ENCODE peak calls at places on chromosomes 3 and 15, in seven cellular contexts. One of them, this sample, is unnamed.

GRCh38 chr3:106542101-106542769 is 673.4 kb upstream of the CBLB start:
- DNase-seq in stomach: no peak
- DNase-seq in H1: no peak
- DNase-seq in HCT116: no peak
- DNase-seq in suprapubic skin: no peak
- DNase-seq in transverse colon: no peak
- DNase-seq in HepG2: no peak
- DNase-seq in this sample: no peak

GRCh38 chr3:51942603-51943450 is 664 bp downstream of the PARP3 start:
- DNase-seq in stomach: peak; percentile 67
- DNase-seq in H1: no peak
- DNase-seq in HCT116: peak; percentile 26
- DNase-seq in suprapubic skin: peak; percentile 81
- DNase-seq in transverse colon: peak; percentile 73
- DNase-seq in HepG2: peak; percentile 67
- DNase-seq in this sample: peak; percentile 66

GRCh38 chr3:183774631-183775030 is 50.7 kb downstream of the MAP6D1 start:
- DNase-seq in HCT116: no peak
- DNase-seq in stomach: no peak
- DNase-seq in transverse colon: no peak
- DNase-seq in suprapubic skin: no peak
- DNase-seq in H1: no peak
- DNase-seq in HepG2: no peak
- DNase-seq in this sample: no peak

GRCh38 chr3:64321747-64322146 is 96.5 kb upstream of the PRICKLE2 start:
- DNase-seq in H1: no peak
- DNase-seq in transverse colon: no peak
- DNase-seq in HepG2: no peak
- DNase-seq in suprapubic skin: no peak
- DNase-seq in stomach: no peak
- DNase-seq in HCT116: no peak
- DNase-seq in this sample: no peak

GRCh38 chr3:156554515-156554841 is 439 bp downstream of the SSR3 start:
- DNase-seq in H1: no peak
- DNase-seq in HCT116: no peak
- DNase-seq in suprapubic skin: no peak
- DNase-seq in stomach: peak; percentile 31
- DNase-seq in transverse colon: no peak
- DNase-seq in HepG2: no peak
- DNase-seq in this sample: no peak

GRCh38 chr3:172307143-172307560 is 141.1 kb downstream of the GHSR start:
- DNase-seq in transverse colon: no peak
- DNase-seq in stomach: no peak
- DNase-seq in HepG2: no peak
- DNase-seq in H1: no peak
- DNase-seq in HCT116: no peak
- DNase-seq in suprapubic skin: no peak
- DNase-seq in this sample: no peak

GRCh38 chr15:84604804-84605203 is 4.0 kb downstream of the ZSCAN2 start:
- DNase-seq in H1: no peak
- DNase-seq in stomach: no peak
- DNase-seq in suprapubic skin: no peak
- DNase-seq in HCT116: no peak
- DNase-seq in transverse colon: no peak
- DNase-seq in HepG2: no peak
- DNase-seq in this sample: no peak

GRCh38 chr15:101128191-101128590 is 123.7 kb downstream of the CHSY1 start:
- DNase-seq in transverse colon: no peak
- DNase-seq in stomach: no peak
- DNase-seq in HCT116: no peak
- DNase-seq in H1: no peak
- DNase-seq in HepG2: no peak
- DNase-seq in suprapubic skin: no peak
- DNase-seq in this sample: no peak

GRCh38 chr15:73460662-73461061 is 17.7 kb downstream of the REC114 start:
- DNase-seq in HepG2: no peak
- DNase-seq in H1: no peak
- DNase-seq in HCT116: no peak
- DNase-seq in transverse colon: no peak
- DNase-seq in suprapubic skin: no peak
- DNase-seq in stomach: no peak
- DNase-seq in this sample: no peak

GRCh38 chr3:71247221-71247947 is 336.1 kb downstream of the FOXP1 start:
- DNase-seq in transverse colon: no peak
- DNase-seq in suprapubic skin: no peak
- DNase-seq in HepG2: peak; percentile 68
- DNase-seq in H1: no peak
- DNase-seq in stomach: no peak
- DNase-seq in HCT116: no peak
- DNase-seq in this sample: no peak

GRCh38 chr3:50177346-50177745 is 14.1 kb upstream of the GNAT1 start:
- DNase-seq in H1: no peak
- DNase-seq in HepG2: no peak
- DNase-seq in HCT116: no peak
- DNase-seq in stomach: no peak
- DNase-seq in suprapubic skin: no peak
- DNase-seq in transverse colon: no peak
- DNase-seq in this sample: no peak

GRCh38 chr3:140748903-140749302 is 71.0 kb downstream of the TRIM42 start:
- DNase-seq in transverse colon: no peak
- DNase-seq in HCT116: no peak
- DNase-seq in stomach: no peak
- DNase-seq in H1: no peak
- DNase-seq in suprapubic skin: no peak
- DNase-seq in HepG2: no peak
- DNase-seq in this sample: no peak

GRCh38 chr15:33808720-33809119 is 159.6 kb upstream of the CHRM5 start:
- DNase-seq in transverse colon: no peak
- DNase-seq in stomach: no peak
- DNase-seq in HepG2: no peak
- DNase-seq in H1: no peak
- DNase-seq in HCT116: no peak
- DNase-seq in suprapubic skin: no peak
- DNase-seq in this sample: no peak

GRCh38 chr3:72004749-72005292 is 219.9 kb upstream of the PROK2 start:
- DNase-seq in H1: no peak
- DNase-seq in transverse colon: no peak
- DNase-seq in stomach: no peak
- DNase-seq in HepG2: no peak
- DNase-seq in suprapubic skin: no peak
- DNase-seq in HCT116: no peak
- DNase-seq in this sample: no peak

GRCh38 chr3:160009525-160009924 is 20.9 kb downstream of the IL12A start:
- DNase-seq in HCT116: no peak
- DNase-seq in HepG2: no peak
- DNase-seq in suprapubic skin: no peak
- DNase-seq in H1: no peak
- DNase-seq in transverse colon: no peak
- DNase-seq in stomach: no peak
- DNase-seq in this sample: no peak

GRCh38 chr15:78072080-78072892 is 5.2 kb downstream of the TBC1D2B start:
- DNase-seq in H1: no peak
- DNase-seq in stomach: no peak
- DNase-seq in HCT116: no peak
- DNase-seq in transverse colon: peak; percentile 64
- DNase-seq in suprapubic skin: peak; percentile 70
- DNase-seq in HepG2: peak; percentile 56
- DNase-seq in this sample: no peak

GRCh38 chr3:42043116-42043796 is 47.9 kb upstream of the TRAK1 start:
- DNase-seq in HCT116: no peak
- DNase-seq in H1: peak; percentile 71
- DNase-seq in HepG2: peak; percentile 87
- DNase-seq in stomach: no peak
- DNase-seq in suprapubic skin: no peak
- DNase-seq in transverse colon: no peak
- DNase-seq in this sample: no peak

GRCh38 chr3:114179575-114179974 is 723 bp upstream of the DRD3 start:
- DNase-seq in H1: no peak
- DNase-seq in HepG2: peak; percentile 18
- DNase-seq in HCT116: peak; percentile 15
- DNase-seq in suprapubic skin: no peak
- DNase-seq in transverse colon: no peak
- DNase-seq in stomach: no peak
- DNase-seq in this sample: no peak

GRCh38 chr3:13069495-13069894 is 3.7 kb downstream of the IQSEC1 start:
- DNase-seq in stomach: no peak
- DNase-seq in HCT116: no peak
- DNase-seq in suprapubic skin: no peak
- DNase-seq in H1: no peak
- DNase-seq in HepG2: no peak
- DNase-seq in transverse colon: peak; percentile 37
- DNase-seq in this sample: no peak

GRCh38 chr3:173397161-173398110 is at the start of gene NLGN1:
- DNase-seq in H1: peak; percentile 84
- DNase-seq in HCT116: no peak
- DNase-seq in suprapubic skin: peak; percentile 74
- DNase-seq in transverse colon: peak; percentile 38
- DNase-seq in stomach: peak; percentile 52
- DNase-seq in HepG2: no peak
- DNase-seq in this sample: peak; percentile 53

GRCh38 chr15:68433551-68433950 is 1.6 kb upstream of the ITGA11 start:
- DNase-seq in H1: peak; percentile 13
- DNase-seq in stomach: no peak
- DNase-seq in suprapubic skin: no peak
- DNase-seq in transverse colon: no peak
- DNase-seq in HCT116: no peak
- DNase-seq in HepG2: no peak
- DNase-seq in this sample: no peak

GRCh38 chr3:65831733-65832425 is 206.8 kb downstream of the MAGI1 start:
- DNase-seq in stomach: no peak
- DNase-seq in H1: no peak
- DNase-seq in suprapubic skin: no peak
- DNase-seq in HCT116: no peak
- DNase-seq in transverse colon: no peak
- DNase-seq in HepG2: peak; percentile 56
- DNase-seq in this sample: no peak
- H3K4me1 ChIP-seq in stomach: peaks cover 36% of the 10 kb centered on the region
- H3K4me1 ChIP-seq in H1: peaks cover 2% of the 10 kb centered on the region
- H3K4me1 ChIP-seq in suprapubic skin: peaks cover 19% of the 10 kb centered on the region
- H3K4me1 ChIP-seq in HCT116: peaks cover 29% of the 10 kb centered on the region
- H3K4me1 ChIP-seq in transverse colon: no peaks in the 10 kb centered on the region
- H3K4me1 ChIP-seq in HepG2: peaks cover 32% of the 10 kb centered on the region
- H3K4me1 ChIP-seq in this sample: no peaks in the 10 kb centered on the region

DNA sequence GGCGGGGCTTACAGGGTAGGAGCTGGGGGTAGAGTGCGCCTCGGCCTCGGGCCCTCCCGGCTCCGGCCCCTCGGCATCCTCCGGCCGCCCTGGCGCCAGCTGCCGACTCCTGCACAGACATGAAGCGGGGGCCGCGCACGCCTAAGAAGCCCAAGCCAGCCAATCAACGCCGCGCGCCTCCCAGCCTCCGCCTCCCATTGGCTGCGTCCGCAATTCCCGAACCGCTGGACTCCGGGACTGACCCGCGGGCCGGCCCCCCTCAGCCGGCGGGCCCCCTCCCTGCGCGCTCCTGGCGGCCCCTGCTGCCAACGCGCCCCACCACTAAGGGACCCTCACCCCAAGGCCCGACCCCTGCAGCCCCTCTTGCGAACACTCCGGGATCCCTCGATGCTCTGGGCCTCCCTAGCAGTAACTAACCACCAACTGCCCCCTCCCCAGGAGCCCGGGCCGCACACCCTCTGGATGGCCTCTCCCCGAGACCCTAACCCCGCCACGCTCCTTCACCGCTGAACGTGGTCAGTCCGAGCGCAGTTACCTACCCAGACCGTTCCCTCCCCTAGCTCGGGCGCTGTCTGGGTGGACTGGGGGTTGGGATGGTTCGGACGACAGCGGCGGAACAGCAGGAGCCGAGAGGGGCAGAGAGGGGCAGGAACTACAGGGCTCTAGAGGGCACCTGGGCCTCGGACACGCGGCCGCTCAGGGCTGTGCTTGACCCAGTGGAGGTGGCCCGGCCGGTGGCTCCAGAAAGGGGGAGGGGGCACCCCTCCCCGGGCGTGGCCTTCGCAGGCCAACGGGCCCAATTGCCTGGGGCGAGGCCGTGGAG is 5.0 kb downstream of the GATA2 start:
- DNase-seq in HCT116: peak; percentile 72
- DNase-seq in HepG2: peak; percentile 89
- DNase-seq in stomach: peak; percentile 67
- DNase-seq in transverse colon: peak; percentile 60
- DNase-seq in suprapubic skin: peak; percentile 84
- DNase-seq in H1: peak; percentile 93
- DNase-seq in this sample: peak; percentile 74
- TF ChIP-seq POLR2A in HCT116: peak; percentile 46
- TF ChIP-seq POLR2A in HepG2: no peak
- TF ChIP-seq POLR2A in stomach: no peak
- TF ChIP-seq POLR2A in transverse colon: no peak
- TF ChIP-seq POLR2A in suprapubic skin: peak; percentile 28
- TF ChIP-seq POLR2A in H1: no peak
- TF ChIP-seq POLR2A in this sample: no peak

GRCh38 chr3:197949191-197949766 is 711 bp upstream of the RPL35A start:
- DNase-seq in HepG2: no peak
- DNase-seq in HCT116: no peak
- DNase-seq in stomach: no peak
- DNase-seq in H1: no peak
- DNase-seq in suprapubic skin: no peak
- DNase-seq in transverse colon: no peak
- DNase-seq in this sample: no peak

GRCh38 chr3:197951392-197951990 is 1.5 kb downstream of the RPL35A start:
- DNase-seq in HCT116: no peak
- DNase-seq in H1: no peak
- DNase-seq in transverse colon: no peak
- DNase-seq in HepG2: no peak
- DNase-seq in suprapubic skin: no peak
- DNase-seq in stomach: no peak
- DNase-seq in this sample: no peak

GRCh38 chr3:197949767-197950660 is at the start of gene RPL35A:
- DNase-seq in stomach: peak; percentile 86
- DNase-seq in H1: peak; percentile 90
- DNase-seq in HCT116: peak; percentile 93
- DNase-seq in suprapubic skin: peak; percentile 91
- DNase-seq in transverse colon: peak; percentile 87
- DNase-seq in HepG2: peak; percentile 93
- DNase-seq in this sample: peak; percentile 86

GRCh38 chr3:197952440-197952839 is 2.5 kb downstream of the RPL35A start:
- DNase-seq in HCT116: no peak
- DNase-seq in suprapubic skin: no peak
- DNase-seq in HepG2: no peak
- DNase-seq in stomach: no peak
- DNase-seq in transverse colon: no peak
- DNase-seq in H1: no peak
- DNase-seq in this sample: no peak

DNA sequence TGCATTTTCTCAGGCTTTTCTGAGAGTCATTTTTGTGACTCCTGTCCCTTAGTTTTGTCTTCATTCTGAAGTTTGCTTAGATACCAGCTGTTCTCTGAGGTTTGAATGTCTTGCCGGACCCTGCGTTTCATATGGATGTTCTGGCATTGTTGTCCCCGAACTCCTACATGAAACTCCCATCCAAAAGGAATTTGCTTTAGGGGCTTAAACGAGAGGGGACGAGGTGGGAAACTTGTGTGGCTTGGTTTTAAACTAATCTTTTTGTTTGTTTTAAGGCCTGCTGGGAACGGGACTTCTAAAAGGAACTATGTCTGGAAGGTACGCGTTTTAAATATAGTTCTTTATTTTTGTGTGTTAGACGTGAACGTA is 655 bp downstream of the RPL35A start:
- DNase-seq in transverse colon: no peak
- DNase-seq in stomach: no peak
- DNase-seq in suprapubic skin: no peak
- DNase-seq in H1: no peak
- DNase-seq in HepG2: no peak
- DNase-seq in HCT116: no peak
- DNase-seq in this sample: no peak
- TF ChIP-seq POLR2AphosphoS5 in transverse colon: no peak
- TF ChIP-seq POLR2AphosphoS5 in stomach: no peak
- TF ChIP-seq POLR2AphosphoS5 in suprapubic skin: no peak
- TF ChIP-seq POLR2AphosphoS5 in H1: no peak
- TF ChIP-seq POLR2AphosphoS5 in HepG2: no peak
- TF ChIP-seq POLR2AphosphoS5 in HCT116: no peak
- TF ChIP-seq POLR2AphosphoS5 in this sample: no peak

GRCh38 chr3:151387443-151388241 is 3.1 kb upstream of the P2RY12 start:
- DNase-seq in H1: no peak
- DNase-seq in transverse colon: no peak
- DNase-seq in suprapubic skin: no peak
- DNase-seq in stomach: no peak
- DNase-seq in HCT116: no peak
- DNase-seq in HepG2: no peak
- DNase-seq in this sample: no peak
- H3K4me1 ChIP-seq in H1: no peaks in the 10 kb centered on the region
- H3K4me1 ChIP-seq in transverse colon: no peaks in the 10 kb centered on the region
- H3K4me1 ChIP-seq in suprapubic skin: peaks cover 24% of the 10 kb centered on the region
- H3K4me1 ChIP-seq in stomach: no peaks in the 10 kb centered on the region
- H3K4me1 ChIP-seq in HCT116: no peaks in the 10 kb centered on the region
- H3K4me1 ChIP-seq in HepG2: no peaks in the 10 kb centered on the region
- H3K4me1 ChIP-seq in this sample: no peaks in the 10 kb centered on the region